ENCODE peak calls at places on chromosomes 13 and 19, in six cellular contexts. O is IMR-90, X is H9, F is H1, Z is trophoblast cell, H is neuronal stem cell. M is an unnamed sample.

GRCh38 chr19:7540761-7541480 is 5.4 kb downstream of the PNPLA6 start:
- DNase-seq in O (peak; percentile 65), X (peak; percentile 91), F (peak; percentile 56), Z (no peak), H (no peak), M (no peak)

GRCh38 chr19:16659464-16659831 is 496 bp downstream of the SMIM7 start:
- DNase-seq in O (no peak), X (no peak), F (no peak), Z (no peak), H (peak; percentile 3), M (no peak)

GRCh38 chr13:107459430-107459829 is 755.9 kb downstream of the LIG4 start:
- DNase-seq in O (peak; percentile 85), X (no peak), F (no peak), Z (no peak), H (no peak), M (peak; percentile 66)

GRCh38 chr13:48567521-48568331 is 34.8 kb upstream of the RCBTB2 start:
- DNase-seq in O (no peak), X (no peak), F (no peak), Z (no peak), H (no peak), M (no peak)

GRCh38 chr13:43981091-43981490 is 101.4 kb downstream of the LACC1 start:
- DNase-seq in O (no peak), X (peak; percentile 75), F (peak; percentile 19), Z (peak; percentile 25), H (no peak), M (no peak)

GRCh38 chr19:58181902-58182576 is 822 bp upstream of the ZNF274 start:
- DNase-seq in O (no peak), X (peak; percentile 75), F (no peak), Z (peak; percentile 40), H (no peak), M (peak; percentile 35)

GRCh38 chr19:6677495-6677894 is 7.5 kb upstream of the TNFSF14 start:
- DNase-seq in O (no peak), X (peak; percentile 47), F (no peak), Z (no peak), H (no peak), M (no peak)

GRCh38 chr19:32896516-32897214 is 27.1 kb upstream of the SLC7A9 start:
- DNase-seq in O (peak; percentile 39), X (no peak), F (no peak), Z (no peak), H (no peak), M (no peak)

GRCh38 chr19:11355160-11356073 is at the start of gene PLPPR2:
- DNase-seq in O (peak; percentile 81), X (peak; percentile 92), F (peak; percentile 77), Z (peak; percentile 88), H (peak; percentile 86), M (peak; percentile 91)

GRCh38 chr13:30154531-30154930 is 152.8 kb downstream of the KATNAL1 start:
- DNase-seq in O (no peak), X (no peak), F (no peak), Z (no peak), H (no peak), M (no peak)

GRCh38 chr13:46341112-46341711 is 45.8 kb downstream of the RUBCNL start:
- DNase-seq in O (peak; percentile 50), X (no peak), F (no peak), Z (no peak), H (no peak), M (peak; percentile 69)

GRCh38 chr13:26919311-26919710 is 158.7 kb upstream of the GPR12 start:
- DNase-seq in O (no peak), X (no peak), F (no peak), Z (no peak), H (no peak), M (peak; percentile 51)

GRCh38 chr19:10219678-10220077 is 11.5 kb downstream of the S1PR2 start:
- DNase-seq in O (peak; percentile 89), X (peak; percentile 79), F (peak; percentile 46), Z (peak; percentile 46), H (no peak), M (peak; percentile 36)

GRCh38 chr13:76300688-76301087 is 585.5 kb downstream of the KCTD12 start:
- DNase-seq in O (no peak), X (no peak), F (no peak), Z (no peak), H (no peak), M (no peak)

GRCh38 chr19:42135836-42136235 is 3.6 kb upstream of the POU2F2 start:
- DNase-seq in O (no peak), X (no peak), F (no peak), Z (no peak), H (no peak), M (no peak)
- H3K27me3 ChIP-seq in O (peaks cover 20% of the 10 kb centered on the region), X (no peaks in the 10 kb centered on the region), F (peaks cover 4% of the 10 kb centered on the region), Z (peaks cover 7% of the 10 kb centered on the region), H (peaks cover 22% of the 10 kb centered on the region), M (no peaks in the 10 kb centered on the region)

DNA sequence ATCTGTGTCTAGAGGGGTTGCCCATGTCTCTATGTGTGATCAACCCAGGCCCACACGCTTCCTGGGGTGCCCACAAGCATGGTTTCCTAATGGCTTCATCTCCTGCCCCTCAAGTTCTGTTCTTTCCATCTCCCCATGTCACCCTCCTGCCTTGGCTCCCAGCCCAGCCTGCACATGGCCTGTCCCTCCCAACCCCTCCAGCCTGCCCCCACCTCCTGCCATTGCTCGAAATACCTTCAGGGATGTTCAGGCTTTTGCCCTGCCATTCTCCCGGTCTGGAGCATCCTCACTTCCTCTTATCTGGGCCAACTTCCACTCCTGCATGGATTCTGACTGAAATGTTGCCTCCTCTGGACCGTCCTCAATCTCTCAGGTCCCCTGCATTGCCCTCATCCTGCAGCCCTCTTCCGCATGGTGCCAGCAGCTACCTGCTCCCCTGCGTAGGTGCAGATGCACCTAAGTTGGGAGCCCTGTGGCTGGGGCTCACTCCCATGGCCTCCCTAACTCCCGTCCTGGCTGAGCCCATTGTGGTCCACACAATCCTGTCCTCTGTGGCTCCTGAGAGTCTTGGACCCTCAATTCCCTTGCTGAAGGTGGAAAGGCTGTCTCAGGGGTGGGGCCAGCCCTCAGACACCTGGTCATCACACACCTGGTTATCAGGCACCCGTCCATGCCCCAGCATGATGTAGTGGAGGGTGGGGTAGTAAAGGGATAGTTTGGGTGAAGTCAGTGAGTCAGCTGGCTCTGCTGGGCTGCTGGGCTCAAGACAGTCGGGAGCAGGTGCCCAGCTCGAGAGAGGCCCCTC is 152.1 kb downstream of the URI1 start:
- DNase-seq in O (no peak), X (no peak), F (no peak), Z (no peak), H (no peak), M (no peak)
- H4K91ac ChIP-seq in O (no peak overlapping the region), X (no peak overlapping the region), F (no peak overlapping the region), Z (no peak overlapping the region), H (no peak overlapping the region), M (no peak overlapping the region)

DNA sequence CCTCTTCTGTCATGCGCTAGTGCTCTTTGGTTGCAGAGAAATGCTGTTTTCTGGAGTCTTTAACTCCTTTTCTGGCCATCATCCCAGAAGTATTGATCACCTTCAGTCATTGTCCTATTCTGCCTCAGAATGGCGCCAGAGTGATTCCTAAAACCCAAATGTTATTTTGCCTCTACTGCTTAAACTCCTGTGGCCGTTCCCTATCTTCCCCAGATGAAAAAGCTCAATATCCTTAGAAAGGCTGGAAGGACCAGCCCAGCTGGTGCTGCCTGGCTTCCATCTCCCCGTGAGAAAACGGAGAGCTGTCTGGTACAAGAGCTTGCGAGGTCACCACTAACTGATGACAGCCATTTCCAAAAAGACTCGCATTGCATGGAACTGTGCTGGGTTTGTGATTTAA is 179.1 kb downstream of the RBM26 start:
- DNase-seq in O (no peak), X (no peak), F (no peak), Z (no peak), H (no peak), M (no peak)
- H3K27me3 ChIP-seq in O (no peaks in the 10 kb centered on the region), X (no peaks in the 10 kb centered on the region), F (no peaks in the 10 kb centered on the region), Z (no peaks in the 10 kb centered on the region), H (no peaks in the 10 kb centered on the region), M (no peaks in the 10 kb centered on the region)

GRCh38 chr13:20340136-20340758 is 108.1 kb upstream of the GJB6 start:
- DNase-seq in O (no peak), X (no peak), F (no peak), Z (no peak), H (no peak), M (no peak)
- H4K91ac ChIP-seq in O (no peak overlapping the region), X (no peak overlapping the region), F (no peak overlapping the region), Z (no peak overlapping the region), H (no peak overlapping the region), M (no peak overlapping the region)

DNA sequence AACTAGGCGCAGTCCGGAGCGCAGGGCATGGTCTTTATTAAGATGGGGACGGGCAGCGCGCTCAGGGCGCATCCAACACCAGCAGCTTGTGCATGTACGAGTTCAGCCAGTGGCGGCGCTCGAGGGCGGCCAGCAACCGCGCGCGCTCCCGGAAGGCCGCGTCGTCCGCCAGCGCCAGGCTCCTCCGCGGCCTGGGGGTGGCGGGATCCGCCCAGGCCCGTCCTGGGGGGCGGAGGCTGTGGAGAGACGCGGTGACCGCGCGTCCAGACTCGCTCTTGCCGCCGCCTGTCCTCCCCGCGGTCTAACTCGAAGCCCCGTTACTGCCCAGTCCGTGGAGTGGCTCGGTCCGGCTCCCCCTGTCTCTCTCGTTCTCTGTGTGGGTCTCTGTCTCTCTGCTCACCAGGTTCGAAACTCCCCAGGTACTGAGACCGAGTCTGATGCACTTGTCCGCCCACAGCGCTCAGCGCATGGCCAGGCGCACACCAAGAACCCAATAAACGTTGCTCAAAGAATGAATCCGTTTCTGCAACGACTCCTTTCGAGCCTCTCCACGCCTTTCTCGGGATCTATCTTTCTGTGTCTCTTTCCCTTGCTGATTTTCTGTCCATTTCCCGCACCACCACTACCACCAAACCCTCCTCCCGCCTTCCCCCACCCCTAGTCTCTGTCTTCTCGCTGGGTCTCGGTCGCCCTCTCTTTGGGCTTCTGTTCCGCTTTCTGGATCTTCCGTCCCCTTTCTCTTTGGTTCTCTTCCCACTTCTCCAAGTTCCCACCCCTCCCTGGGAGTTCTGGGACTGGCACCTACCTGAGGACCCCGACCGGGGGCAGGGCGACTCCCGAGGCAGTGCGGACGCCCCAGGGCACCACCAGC is 599 bp downstream of the PTH2 start:
- DNase-seq in O (peak; percentile 17), X (peak; percentile 88), F (no peak), Z (no peak), H (peak; percentile 79), M (peak; percentile 33)
- H3K27me3 ChIP-seq in O (peaks cover 93% of the 10 kb centered on the region), X (peaks cover 32% of the 10 kb centered on the region), F (peaks cover 53% of the 10 kb centered on the region), Z (peaks cover 68% of the 10 kb centered on the region), H (peaks cover 65% of the 10 kb centered on the region), M (peaks cover 97% of the 10 kb centered on the region)

M was measured in mesenchymal stem cell.